ENCODE peak calls at places on chromosome 16, in five cellular contexts. D is T-helper 9 cell, L is Calu3, A is astrocyte, G is suprapubic skin. Q is an unnamed sample.

GRCh38 chr16:4505356-4506153 is 29.4 kb downstream of the HMOX2 start:
- DNase-seq in D (peak; percentile 60), L (no peak), G (no peak), A (no peak), Q (peak; percentile 34)

GRCh38 chr16:49129935-49130334 is 151.7 kb downstream of the CBLN1 start:
- DNase-seq in D (no peak), G (no peak), L (no peak), A (no peak), Q (no peak)

GRCh38 chr16:69626256-69626655 is 60.5 kb downstream of the NFAT5 start:
- DNase-seq in G (no peak), L (no peak), A (peak; percentile 22), D (no peak), Q (no peak)

GRCh38 chr16:30941600-30942420 is 7.1 kb upstream of the ORAI3 start:
- DNase-seq in G (no peak), D (peak; percentile 50), A (no peak), L (peak; percentile 88), Q (peak; percentile 43)

GRCh38 chr16:48452991-48453760 is 68.0 kb upstream of the SIAH1 start:
- DNase-seq in D (no peak), G (no peak), A (no peak), L (no peak), Q (no peak)

GRCh38 chr16:86575754-86576557 is 2.4 kb upstream of the FOXL1 start:
- DNase-seq in G (no peak), L (peak; percentile 97), D (peak; percentile 21), A (peak; percentile 94), Q (no peak)

GRCh38 chr16:51450913-51451312 is 299.8 kb upstream of the SALL1 start:
- DNase-seq in G (no peak), A (no peak), L (no peak), D (no peak), Q (no peak)

GRCh38 chr16:31258366-31258765 is 1.4 kb upstream of the ITGAM start:
- DNase-seq in L (no peak), A (no peak), G (peak; percentile 63), D (no peak), Q (no peak)

GRCh38 chr16:3045758-3046505 is 429 bp upstream of the MMP25 start:
- DNase-seq in G (no peak), D (no peak), L (no peak), A (no peak), Q (no peak)

GRCh38 chr16:31138621-31139578 is 3.4 kb upstream of the PRSS8 start:
- DNase-seq in G (no peak), A (peak; percentile 65), D (no peak), L (peak; percentile 97), Q (no peak)

GRCh38 chr16:11341371-11341770 is 3.9 kb upstream of the RMI2 start:
- DNase-seq in L (no peak), D (no peak), A (no peak), G (no peak), Q (no peak)

GRCh38 chr16:50711862-50712567 is 18.6 kb downstream of the NOD2 start:
- DNase-seq in A (no peak), L (no peak), D (no peak), G (no peak), Q (no peak)

GRCh38 chr16:26281681-26282080 is 589.9 kb downstream of the HS3ST4 start:
- DNase-seq in D (no peak), A (no peak), L (no peak), G (no peak), Q (no peak)

GRCh38 chr16:56688762-56689161 is 6.5 kb downstream of the MT1X start:
- DNase-seq in G (no peak), D (no peak), L (no peak), A (no peak), Q (no peak)

GRCh38 chr16:78240459-78241222 is 141.2 kb downstream of the WWOX start:
- DNase-seq in A (no peak), L (peak; percentile 75), D (no peak), G (no peak), Q (no peak)

GRCh38 chr16:84933774-84934571 is 77.4 kb downstream of the ZDHHC7 start:
- DNase-seq in G (no peak), D (no peak), A (no peak), L (no peak), Q (no peak)

GRCh38 chr16:66030036-66030435 is 336.5 kb upstream of the CDH5 start:
- DNase-seq in G (peak; percentile 67), D (no peak), L (no peak), A (peak; percentile 71), Q (no peak)

GRCh38 chr16:85479972-85480726 is 133.0 kb upstream of the GSE1 start:
- DNase-seq in A (no peak), G (no peak), L (peak; percentile 86), D (no peak), Q (no peak)

GRCh38 chr16:68235105-68235881 is 634 bp downstream of the ESRP2 start:
- DNase-seq in G (peak; percentile 82), D (peak; percentile 12), L (peak; percentile 61), A (no peak), Q (no peak)

GRCh38 chr16:67394271-67395104 is 1.2 kb upstream of the TPPP3 start:
- DNase-seq in G (no peak), D (no peak), L (no peak), A (no peak), Q (no peak)

GRCh38 chr16:64823676-64824075 is 298.2 kb downstream of the CDH11 start:
- DNase-seq in L (no peak), G (no peak), D (no peak), A (no peak), Q (no peak)

GRCh38 chr16:68756250-68757051 is 19.4 kb downstream of the CDH1 start:
- DNase-seq in G (no peak), L (peak; percentile 95), A (no peak), D (no peak), Q (no peak)

GRCh38 chr16:75105306-75106061 is 11.1 kb downstream of the LDHD start:
- DNase-seq in G (peak; percentile 77), A (no peak), D (no peak), L (no peak), Q (no peak)

GRCh38 chr16:89320717-89321501 is 103.4 kb downstream of the ZNF778 start:
- DNase-seq in L (peak; percentile 68), G (no peak), A (peak; percentile 69), D (no peak), Q (no peak)

GRCh38 chr16:70691223-70692129 is 5.6 kb upstream of the MTSS2 start:
- DNase-seq in L (no peak), G (no peak), D (no peak), A (peak; percentile 97), Q (no peak)

GRCh38 chr16:74279266-74279665 is 17.3 kb upstream of the PSMD7 start:
- DNase-seq in L (no peak), G (no peak), D (no peak), A (no peak), Q (no peak)

GRCh38 chr16:66692341-66692740 is 4.2 kb downstream of the CMTM4 start:
- DNase-seq in L (peak; percentile 26), D (no peak), A (no peak), G (no peak), Q (no peak)

GRCh38 chr16:10277597-10277996 is 95.4 kb upstream of the GRIN2A start:
- DNase-seq in D (no peak), L (no peak), G (no peak), A (no peak), Q (no peak)

GRCh38 chr16:3182608-3183444 is 5.2 kb upstream of the OR1F1 start:
- DNase-seq in G (no peak), D (no peak), A (no peak), L (peak; percentile 88), Q (no peak)

GRCh38 chr16:70526403-70526802 is 2.8 kb downstream of the SF3B3 start:
- DNase-seq in L (no peak), G (no peak), D (no peak), A (no peak), Q (no peak)

GRCh38 chr16:3180445-3180878 is 7.5 kb upstream of the OR1F1 start:
- DNase-seq in L (no peak), G (no peak), A (no peak), D (no peak), Q (no peak)

GRCh38 chr16:15682105-15682570 is 32.1 kb downstream of the NDE1 start:
- DNase-seq in A (peak; percentile 56), L (peak; percentile 69), G (no peak), D (no peak), Q (no peak)

GRCh38 chr16:24645739-24646645 is 83.5 kb upstream of the TNRC6A start:
- DNase-seq in A (peak; percentile 99), G (no peak), D (no peak), L (peak; percentile 82), Q (no peak)

GRCh38 chr16:63695347-63695746 is 1426.5 kb downstream of the CDH11 start:
- DNase-seq in D (no peak), A (no peak), G (no peak), L (no peak), Q (no peak)

GRCh38 chr16:67029249-67030096 is 524 bp downstream of the CBFB start:
- DNase-seq in G (peak; percentile 84), A (peak; percentile 36), D (peak; percentile 45), L (peak; percentile 48), Q (peak; percentile 46)